ENCODE peak calls at places on chromosomes 4 and X, in seven cellular contexts. X is AG04450; W is naive thymus-derived CD4-positive, alpha-beta T cell; K is neural progenitor cell; U is spleen; Z is psoas muscle; F is left lung. V is an unnamed sample.

GRCh38 chr4:118730683-118731082 is 45.5 kb downstream of the METTL14 start:
- DNase-seq in X (no peak), W (no peak), K (no peak), U (no peak), Z (no peak), F (no peak), V (no peak)

GRCh38 chr4:17385403-17385802 is 126.5 kb downstream of the QDPR start:
- DNase-seq in X (no peak), W (peak), K (no peak), U (no peak), Z (no peak), F (no peak), V (no peak)

GRCh38 chr4:130422255-130422654 is 1326.3 kb downstream of the C4orf33 start:
- DNase-seq in X (no peak), W (no peak), K (no peak), U (no peak), Z (no peak), F (no peak), V (no peak)

GRCh38 chr4:142883433-142883832 is 37.3 kb upstream of the INPP4B start:
- DNase-seq in X (no peak), W (no peak), K (peak), U (no peak), Z (no peak), F (no peak), V (no peak)

GRCh38 chr4:6298852-6299251 is 29.2 kb downstream of the WFS1 start:
- DNase-seq in X (no peak), W (no peak), K (no peak), U (no peak), Z (no peak), F (no peak), V (no peak)

GRCh38 chr4:156503119-156503518 is 468.5 kb downstream of the PDGFC start:
- DNase-seq in X (no peak), W (no peak), K (no peak), U (no peak), Z (no peak), F (no peak), V (no peak)

GRCh38 chr4:153252122-153252521 is 47.9 kb downstream of the TRIM2 start:
- DNase-seq in X (no peak), W (peak), K (no peak), U (no peak), Z (no peak), F (no peak), V (no peak)

GRCh38 chr4:27316176-27316575 is 455.5 kb downstream of the STIM2 start:
- DNase-seq in X (no peak), W (no peak), K (no peak), U (no peak), Z (no peak), F (no peak), V (no peak)

GRCh38 chr4:157075811-157076577 is at the start of gene GLRB:
- DNase-seq in X (no peak), W (no peak), K (peak), U (peak), Z (peak), F (peak), V (peak)

GRCh38 chrX:7789200-7789599 is 53.8 kb upstream of the VCX start:
- DNase-seq in X (no peak), W (no peak), K (no peak), U (no peak), Z (no peak), F (no peak), V (no peak)

GRCh38 chrX:7787714-7788113 is 55.3 kb upstream of the VCX start:
- DNase-seq in X (no peak), W (no peak), K (no peak), U (no peak), Z (no peak), F (no peak), V (no peak)

GRCh38 chrX:7788334-7788733 is 54.6 kb upstream of the VCX start:
- DNase-seq in X (no peak), W (no peak), K (no peak), U (no peak), Z (no peak), F (no peak), V (no peak)
- H3K4me3 ChIP-seq in X (no peak), W (no peak), K (no peak), U (no peak), Z (no peak), F (no peak), V (no peak)

DNA sequence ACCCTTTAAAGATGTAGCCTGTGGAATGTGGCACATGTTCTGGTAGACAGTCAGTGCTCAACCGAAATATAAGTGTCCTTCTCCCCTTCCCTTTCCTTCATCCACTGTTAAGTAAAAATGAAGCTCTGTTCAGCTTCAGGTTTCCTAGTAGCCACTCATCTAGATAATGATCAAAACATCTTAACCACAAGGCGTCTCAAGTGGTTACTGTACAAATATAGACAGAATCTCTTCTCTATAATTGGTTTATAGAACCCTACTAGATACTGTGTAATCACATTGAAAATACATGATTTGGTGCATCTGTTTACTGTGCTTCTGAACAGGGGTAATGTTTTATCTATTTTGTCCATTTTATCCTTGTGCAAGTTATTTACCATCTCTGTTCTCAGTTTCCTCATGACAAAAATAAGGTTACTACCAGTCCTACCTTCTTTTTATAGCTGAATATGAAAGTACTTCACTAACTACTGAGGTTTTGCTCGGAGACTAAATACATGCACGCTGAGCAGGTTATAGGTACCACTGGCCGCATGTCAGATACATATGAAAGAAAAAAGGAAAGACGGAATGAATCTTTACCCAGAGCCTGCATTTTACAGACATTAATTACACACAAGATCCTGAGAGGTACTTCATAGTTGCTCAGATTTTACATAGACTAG is 20.3 kb upstream of the SLC25A4 start:
- DNase-seq in X (no peak), W (no peak), K (no peak), U (no peak), Z (no peak), F (no peak), V (no peak)
- H3K4me3 ChIP-seq in X (no peak), W (no peak), K (no peak), U (no peak), Z (no peak), F (no peak), V (no peak)

GRCh38 chr4:8394125-8394524 is 46.4 kb downstream of the ACOX3 start:
- DNase-seq in X (no peak), W (no peak), K (peak), U (no peak), Z (peak), F (peak), V (no peak)
- H3K4me3 ChIP-seq in X (no peak), W (no peak), K (peak), U (no peak), Z (no peak), F (no peak), V (no peak)

GRCh38 chr4:825063-825968 is 613 bp downstream of the CPLX1 start:
- DNase-seq in X (no peak), W (peak), K (peak), U (peak), Z (no peak), F (peak), V (peak)
- H3K4me3 ChIP-seq in X (peak), W (no peak), K (peak), U (no peak), Z (peak), F (no peak), V (peak)

V was measured in upper lobe of right lung.